ENCODE peak calls at places on chromosomes 3 and 15, in six cellular contexts. F is psoas muscle; W is activated T-cell treated with anti-CD3 and anti-CD28 coated beads, Interleukin-2, amount 50 U/mL, for 72 hours; K is kidney tubule cell; R is D341Med; E is stimulated activated CD4-positive, alpha-beta T cell treated with anti-CD3 and anti-CD28 coated beads, Interleukin-2, amount 100 ng/mL, for 24 hours. L is an unnamed sample.

GRCh38 chr15:31136016-31136415 is 34.5 kb upstream of the TRPM1 start:
- DNase-seq in F (no peak), W (no peak), K (no peak), R (no peak), E (no peak), L (no peak)

GRCh38 chr3:197256836-197257444 is 41.5 kb downstream of the DLG1 start:
- DNase-seq in F (no peak), W (peak), K (peak), R (peak), E (peak), L (peak)

GRCh38 chr15:40928351-40928974 is 677 bp upstream of the DLL4 start:
- DNase-seq in F (no peak), W (no peak), K (peak), R (no peak), E (no peak), L (no peak)

GRCh38 chr3:180421711-180422110 is 180.3 kb upstream of the TTC14 start:
- DNase-seq in F (no peak), W (no peak), K (no peak), R (no peak), E (no peak), L (no peak)

GRCh38 chr3:123993818-123994217 is 1.9 kb upstream of the ROPN1 start:
- DNase-seq in F (no peak), W (no peak), K (no peak), R (no peak), E (no peak), L (no peak)

GRCh38 chr3:98534734-98535133 is 3.0 kb downstream of the GPR15 start:
- DNase-seq in F (no peak), W (no peak), K (no peak), R (no peak), E (no peak), L (no peak)

GRCh38 chr3:158791259-158791920 is 10.5 kb upstream of the MFSD1 start:
- DNase-seq in F (no peak), W (peak), K (peak), R (peak), E (peak), L (peak)

GRCh38 chr3:177463863-177464262 is 266.6 kb upstream of the TBL1XR1 start:
- DNase-seq in F (no peak), W (no peak), K (peak), R (no peak), E (no peak), L (peak)

GRCh38 chr15:100784493-100785180 is 95.0 kb upstream of the ALDH1A3 start:
- DNase-seq in F (no peak), W (no peak), K (no peak), R (peak), E (no peak), L (no peak)

GRCh38 chr3:115092220-115092791 is 54.8 kb downstream of the ZBTB20 start:
- DNase-seq in F (peak), W (peak), K (peak), R (peak), E (peak), L (peak)

GRCh38 chr3:79767194-79767952 is 425 bp downstream of the ROBO1 start:
- DNase-seq in F (no peak), W (no peak), K (no peak), R (peak), E (no peak), L (no peak)

GRCh38 chr3:175335229-175335628 is 476.1 kb downstream of the NAALADL2 start:
- DNase-seq in F (no peak), W (no peak), K (no peak), R (no peak), E (no peak), L (no peak)

GRCh38 chr15:56076651-56077050 is 83.2 kb upstream of the NEDD4 start:
- DNase-seq in F (no peak), W (no peak), K (no peak), R (peak), E (no peak), L (no peak)

GRCh38 chr3:38168988-38169363 is 3.6 kb downstream of the OXSR1 start:
- DNase-seq in F (no peak), W (no peak), K (peak), R (no peak), E (no peak), L (no peak)

GRCh38 chr3:105938101-105938500 is 69.3 kb upstream of the CBLB start:
- DNase-seq in F (no peak), W (no peak), K (peak), R (peak), E (no peak), L (no peak)

GRCh38 chr15:99989095-99989494 is 255.9 kb upstream of the LYSMD4 start:
- DNase-seq in F (peak), W (no peak), K (no peak), R (no peak), E (no peak), L (no peak)

GRCh38 chr3:33658039-33658438 is 60.0 kb downstream of the CLASP2 start:
- DNase-seq in F (no peak), W (no peak), K (no peak), R (no peak), E (no peak), L (no peak)